ENCODE peak calls at places on chromosomes 12 and 14, in eight cellular contexts. V is mucosa of gallbladder; X is GDM1; T is smooth muscle cell of the brain vasculature; G is AG09309; O is activated CD4-positive, CD25-positive, alpha-beta regulatory T cell treated with anti-CD3 and anti-CD28 coated beads, Interleukin-2, amount 50 U/mL, for 16 hours; N is stimulated activated CD8-positive, alpha-beta memory T cell treated with anti-CD3 and anti-CD28 coated beads, Interleukin-2, amount 100 ng/mL, for 1 hour; H is NCI-H1048. Q is an unnamed sample.

GRCh38 chr12:109734219-109735000 is 20.8 kb downstream of the FAM222A start:
- DNase-seq in V (no peak), X (no peak), T (no peak), G (no peak), O (no peak), N (no peak), H (no peak), Q (no peak)

GRCh38 chr14:78399316-78399889 is 229.2 kb downstream of the NRXN3 start:
- DNase-seq in V (no peak), X (no peak), T (no peak), G (no peak), O (no peak), N (no peak), H (no peak), Q (no peak)

GRCh38 chr12:29726321-29726692 is 57.4 kb downstream of the TMTC1 start:
- DNase-seq in V (no peak), X (no peak), T (peak; percentile 65), G (no peak), O (no peak), N (no peak), H (no peak), Q (no peak)

GRCh38 chr14:67941456-67942018 is 122.0 kb downstream of the RAD51B start:
- DNase-seq in V (no peak), X (no peak), T (no peak), G (no peak), O (no peak), N (no peak), H (no peak), Q (peak; percentile 37)

GRCh38 chr12:101743242-101743641 is 4.0 kb upstream of the SYCP3 start:
- DNase-seq in V (no peak), X (no peak), T (no peak), G (no peak), O (no peak), N (no peak), H (no peak), Q (no peak)

GRCh38 chr14:37813746-37814145 is 218.3 kb downstream of the TTC6 start:
- DNase-seq in V (no peak), X (no peak), T (no peak), G (no peak), O (no peak), N (no peak), H (no peak), Q (no peak)

GRCh38 chr12:80186727-80187217 is 87.4 kb downstream of the OTOGL start:
- DNase-seq in V (peak; percentile 67), X (peak; percentile 27), T (peak; percentile 91), G (peak; percentile 85), O (no peak), N (no peak), H (peak; percentile 56), Q (peak; percentile 82)

GRCh38 chr14:102949801-102950451 is 27.5 kb downstream of the AMN start:
- DNase-seq in V (peak; percentile 55), X (no peak), T (no peak), G (no peak), O (no peak), N (no peak), H (no peak), Q (no peak)

GRCh38 chr12:32139064-32139421 is 32.4 kb downstream of the BICD1 start:
- DNase-seq in V (peak; percentile 40), X (no peak), T (no peak), G (no peak), O (no peak), N (no peak), H (no peak), Q (no peak)

GRCh38 chr14:68257969-68258368 is 438.4 kb downstream of the RAD51B start:
- DNase-seq in V (no peak), X (no peak), T (no peak), G (no peak), O (no peak), N (no peak), H (no peak), Q (no peak)

GRCh38 chr12:63917864-63918742 is 73.6 kb downstream of the SRGAP1 start:
- DNase-seq in V (no peak), X (no peak), T (no peak), G (peak; percentile 98), O (no peak), N (no peak), H (no peak), Q (no peak)

GRCh38 chr12:95202691-95203476 is 14.4 kb downstream of the FGD6 start:
- DNase-seq in V (no peak), X (peak; percentile 39), T (no peak), G (no peak), O (no peak), N (no peak), H (no peak), Q (no peak)

GRCh38 chr14:102326583-102326982 is 7.0 kb downstream of the ZNF839 start:
- DNase-seq in V (no peak), X (no peak), T (no peak), G (no peak), O (no peak), N (no peak), H (no peak), Q (no peak)

GRCh38 chr14:80491131-80491530 is 279.8 kb upstream of the DIO2 start:
- DNase-seq in V (no peak), X (no peak), T (peak; percentile 46), G (peak; percentile 54), O (no peak), N (no peak), H (no peak), Q (peak; percentile 13)

GRCh38 chr12:103978384-103978982 is 12.8 kb downstream of the TDG start:
- DNase-seq in V (no peak), X (no peak), T (no peak), G (no peak), O (no peak), N (no peak), H (no peak), Q (no peak)

GRCh38 chr14:100147181-100147631 is 12.2 kb downstream of the DEGS2 start:
- DNase-seq in V (no peak), X (peak; percentile 39), T (no peak), G (no peak), O (peak; percentile 26), N (peak; percentile 35), H (no peak), Q (no peak)

GRCh38 chr14:58666737-58667136 is 29.0 kb downstream of the DACT1 start:
- DNase-seq in V (no peak), X (no peak), T (no peak), G (no peak), O (no peak), N (no peak), H (no peak), Q (no peak)

GRCh38 chr12:105992849-105993740 is 145.7 kb downstream of the NUAK1 start:
- DNase-seq in V (no peak), X (no peak), T (no peak), G (no peak), O (no peak), N (no peak), H (no peak), Q (no peak)

GRCh38 chr14:55684956-55685584 is 105.1 kb downstream of the KTN1 start:
- DNase-seq in V (no peak), X (no peak), T (no peak), G (no peak), O (no peak), N (no peak), H (no peak), Q (no peak)

GRCh38 chr14:100680439-100681051 is 46.1 kb upstream of the DLK1 start:
- DNase-seq in V (no peak), X (no peak), T (no peak), G (peak; percentile 51), O (no peak), N (no peak), H (no peak), Q (no peak)

GRCh38 chr14:75306917-75307699 is 28.5 kb downstream of the FOS start:
- DNase-seq in V (no peak), X (peak; percentile 54), T (no peak), G (no peak), O (no peak), N (no peak), H (no peak), Q (no peak)

GRCh38 chr12:97386133-97386581 is 76.4 kb upstream of the RMST start:
- DNase-seq in V (no peak), X (no peak), T (no peak), G (no peak), O (no peak), N (no peak), H (no peak), Q (no peak)

GRCh38 chr14:101477648-101478047 is 83.6 kb upstream of the DIO3 start:
- DNase-seq in V (no peak), X (no peak), T (no peak), G (no peak), O (no peak), N (no peak), H (no peak), Q (no peak)

GRCh38 chr14:49966304-49966809 is 73.5 kb downstream of the ARF6 start:
- DNase-seq in V (peak; percentile 64), X (no peak), T (no peak), G (no peak), O (no peak), N (no peak), H (no peak), Q (no peak)

GRCh38 chr14:50510157-50510556 is 22.2 kb downstream of the MAP4K5 start:
- DNase-seq in V (no peak), X (no peak), T (no peak), G (no peak), O (no peak), N (no peak), H (no peak), Q (no peak)

GRCh38 chr14:95370076-95370475 is 50.4 kb upstream of the CLMN start:
- DNase-seq in V (no peak), X (no peak), T (no peak), G (no peak), O (no peak), N (no peak), H (peak; percentile 22), Q (no peak)

GRCh38 chr12:89373772-89374572 is 21.7 kb upstream of the DUSP6 start:
- DNase-seq in V (peak; percentile 45), X (no peak), T (no peak), G (no peak), O (no peak), N (no peak), H (no peak), Q (no peak)

GRCh38 chr14:105858676-105859025 is 332.3 kb downstream of the TMEM121 start:
- DNase-seq in V (no peak), X (no peak), T (no peak), G (no peak), O (no peak), N (no peak), H (no peak), Q (no peak)

GRCh38 chr12:19967486-19967885 is 400.9 kb upstream of the PDE3A start:
- DNase-seq in V (peak; percentile 56), X (no peak), T (peak; percentile 84), G (peak; percentile 95), O (no peak), N (no peak), H (no peak), Q (peak; percentile 87)

GRCh38 chr14:99264691-99265090 is 7.3 kb downstream of the BCL11B start:
- DNase-seq in V (no peak), X (no peak), T (no peak), G (no peak), O (no peak), N (no peak), H (no peak), Q (no peak)

GRCh38 chr12:46886541-46887041 is 60.8 kb upstream of the SLC38A4 start:
- DNase-seq in V (no peak), X (no peak), T (peak; percentile 49), G (peak; percentile 72), O (no peak), N (no peak), H (no peak), Q (no peak)

GRCh38 chr12:113059071-113059595 is 2.6 kb downstream of the DTX1 start:
- DNase-seq in V (no peak), X (no peak), T (no peak), G (no peak), O (no peak), N (no peak), H (no peak), Q (no peak)

GRCh38 chr12:34395056-34396005 is 373.0 kb downstream of the ALG10 start:
- DNase-seq in V (peak; percentile 2), X (no peak), T (no peak), G (no peak), O (no peak), N (no peak), H (no peak), Q (no peak)

GRCh38 chr12:15732341-15733061 is 56.7 kb downstream of the EPS8 start:
- DNase-seq in V (no peak), X (no peak), T (no peak), G (no peak), O (no peak), N (no peak), H (no peak), Q (no peak)

Q was measured in brain pericyte.